ENCODE peak calls at places on chromosome 21, in four cellular contexts. N, H, R and O are unnamed samples.

GRCh38 chr21:44574457-44575306 is 1.2 kb downstream of the KRTAP10-4 start:
- DNase-seq in N (no peak), H (no peak), R (no peak), O (peak)

GRCh38 chr21:41361786-41362604 is at the start of gene MX2:
- DNase-seq in N (peak), H (no peak), R (peak), O (peak)

GRCh38 chr21:17725339-17725738 is 93.8 kb downstream of the C21orf91 start:
- DNase-seq in N (no peak), H (no peak), R (no peak), O (no peak)

GRCh38 chr21:41283211-41283818 is 33.3 kb upstream of the FAM3B start:
- DNase-seq in N (peak), H (peak), R (peak), O (peak)

GRCh38 chr21:38032402-38032801 is 116.1 kb upstream of the KCNJ6 start:
- DNase-seq in N (no peak), H (no peak), R (no peak), O (no peak)

GRCh38 chr21:16169102-16169511 is 439.3 kb downstream of the USP25 start:
- DNase-seq in N (no peak), H (no peak), R (peak), O (no peak)

GRCh38 chr21:16330340-16331319 is 600.8 kb downstream of the USP25 start:
- DNase-seq in N (no peak), H (peak), R (peak), O (peak)

GRCh38 chr21:46156378-46156645 is 933 bp upstream of the FTCD start:
- DNase-seq in N (no peak), H (no peak), R (no peak), O (no peak)

GRCh38 chr21:38787461-38788274 is 18.1 kb upstream of the ETS2 start:
- DNase-seq in N (no peak), H (no peak), R (peak), O (peak)

GRCh38 chr21:45423968-45424853 is 19.2 kb downstream of the COL18A1 start:
- DNase-seq in N (no peak), H (no peak), R (no peak), O (no peak)

GRCh38 chr21:34736116-34736870 is 67.5 kb downstream of the CLIC6 start:
- DNase-seq in N (no peak), H (no peak), R (peak), O (no peak)

GRCh38 chr21:35198004-35198403 is 148.9 kb upstream of the RUNX1 start:
- DNase-seq in N (no peak), H (no peak), R (peak), O (peak)

GRCh38 chr21:28489197-28489596 is 503.5 kb downstream of the LTN1 start:
- DNase-seq in N (no peak), H (no peak), R (no peak), O (no peak)

GRCh38 chr21:33510826-33511225 is 19.3 kb upstream of the DNAJC28 start:
- DNase-seq in N (no peak), H (no peak), R (no peak), O (no peak)

GRCh38 chr21:34989337-34990151 is 59.6 kb downstream of the RUNX1 start:
- DNase-seq in N (peak), H (no peak), R (no peak), O (peak)

GRCh38 chr21:40577285-40578043 is 269.5 kb downstream of the DSCAM start:
- DNase-seq in N (no peak), H (no peak), R (no peak), O (no peak)

GRCh38 chr21:42447182-42447581 is 43.5 kb downstream of the UBASH3A start:
- DNase-seq in N (no peak), H (no peak), R (no peak), O (no peak)